ENCODE peak calls at places on chromosomes 13 and 19, in seven cellular contexts. I is IMR-90; K is thoracic aorta; S is activated CD4-positive, alpha-beta T cell treated with anti-CD3 and anti-CD28 coated beads, Interleukin-2, amount 50 U/mL, for 24 hours; E is stimulated activated CD8-positive, alpha-beta memory T cell treated with anti-CD3 and anti-CD28 coated beads, Interleukin-15, amount 100 ng/mL, for 24 hours; M is mesothelial cell of epicardium; N is NCI-H1436. W is an unnamed sample.

GRCh38 chr19:41548954-41549688 is 26.8 kb upstream of the CEACAM21 start:
- DNase-seq in M (no peak), S (peak), I (no peak), N (no peak), K (no peak), E (no peak), W (no peak)

GRCh38 chr19:39282021-39282420 is 13.8 kb downstream of the IFNL2 start:
- DNase-seq in S (no peak), I (no peak), K (no peak), E (no peak), N (no peak), M (no peak), W (no peak)

GRCh38 chr19:17148130-17148529 is 67.0 kb upstream of the USE1 start:
- DNase-seq in K (no peak), E (no peak), S (no peak), M (no peak), N (no peak), I (no peak), W (no peak)

GRCh38 chr13:67069117-67069767 is 160.9 kb downstream of the PCDH9 start:
- DNase-seq in M (no peak), S (no peak), K (no peak), I (peak), E (no peak), N (no peak), W (no peak)

GRCh38 chr19:2495651-2496316 is 19.9 kb downstream of the GADD45B start:
- DNase-seq in M (no peak), K (no peak), E (no peak), N (no peak), S (no peak), I (no peak), W (no peak)

GRCh38 chr13:35855531-35856019 is 275.6 kb downstream of the DCLK1 start:
- DNase-seq in N (peak), E (no peak), S (no peak), I (no peak), K (no peak), M (no peak), W (no peak)

GRCh38 chr19:13887039-13887438 is 10.1 kb downstream of the NANOS3 start:
- DNase-seq in N (no peak), M (no peak), S (no peak), I (no peak), E (no peak), K (no peak), W (no peak)

GRCh38 chr19:46610413-46610775 is 9.3 kb downstream of the CALM3 start:
- DNase-seq in N (no peak), M (no peak), K (no peak), E (no peak), I (no peak), S (no peak), W (no peak)

GRCh38 chr13:50230365-50230978 is 215.2 kb downstream of the KCNRG start:
- DNase-seq in I (peak), E (no peak), K (no peak), S (no peak), N (no peak), M (no peak), W (no peak)

GRCh38 chr13:36046672-36047071 is 84.5 kb downstream of the DCLK1 start:
- DNase-seq in M (no peak), E (no peak), N (no peak), K (no peak), I (no peak), S (no peak), W (no peak)

GRCh38 chr13:73598021-73598712 is 536.0 kb downstream of the KLF12 start:
- DNase-seq in M (no peak), N (no peak), K (no peak), E (no peak), S (no peak), I (peak), W (no peak)

GRCh38 chr19:55620951-55621672 is 3.3 kb downstream of the ZNF784 start:
- DNase-seq in I (no peak), E (no peak), M (no peak), K (no peak), N (no peak), S (no peak), W (no peak)

GRCh38 chr19:49491030-49491803 is 3.8 kb downstream of the RPL13A start:
- DNase-seq in K (no peak), M (no peak), E (no peak), N (no peak), S (no peak), I (no peak), W (no peak)

GRCh38 chr13:80399340-80400163 is 58.6 kb upstream of the SPRY2 start:
- DNase-seq in E (no peak), N (no peak), K (no peak), M (no peak), I (no peak), S (no peak), W (no peak)

W was measured in esophagus squamous epithelium.